ENCODE peak calls at places on chromosomes 12 and 14, in nine cellular contexts. E is IMR-90, S is astrocyte, W is pancreas, R is upper lobe of right lung, G is tibial artery, C is cardiac muscle cell, V is SK-N-SH, J is right cardiac atrium. P is an unnamed sample.

GRCh38 chr12:10753066-10753465 is 29.9 kb upstream of the YBX3 start:
- DNase-seq in E (peak), S (peak), W (no peak), R (no peak), G (no peak), C (peak), V (no peak), J (no peak), P (no peak)

GRCh38 chr12:116529048-116529447 is 30.1 kb upstream of the MAP1LC3B2 start:
- DNase-seq in E (peak), S (peak), W (peak), R (no peak), G (no peak), C (peak), V (no peak), J (no peak), P (no peak)

GRCh38 chr12:50069069-50069468 is 11.7 kb downstream of the ASIC1 start:
- DNase-seq in E (no peak), S (no peak), W (no peak), R (no peak), G (no peak), C (no peak), V (no peak), J (no peak), P (no peak)

GRCh38 chr14:101291390-101291789 is 269.9 kb upstream of the DIO3 start:
- DNase-seq in E (no peak), S (no peak), W (no peak), R (no peak), G (no peak), C (no peak), V (no peak), J (no peak), P (no peak)

GRCh38 chr12:47992776-47993175 is 11.5 kb downstream of the COL2A1 start:
- DNase-seq in E (no peak), S (no peak), W (no peak), R (no peak), G (no peak), C (no peak), V (no peak), J (no peak), P (no peak)

GRCh38 chr12:33628087-33628486 is 188.5 kb upstream of the SYT10 start:
- DNase-seq in E (no peak), S (no peak), W (no peak), R (no peak), G (no peak), C (no peak), V (no peak), J (no peak), P (no peak)

GRCh38 chr14:99242816-99243795 is 28.9 kb downstream of the BCL11B start:
- DNase-seq in E (no peak), S (no peak), W (no peak), R (no peak), G (no peak), C (no peak), V (no peak), J (no peak), P (no peak)

GRCh38 chr12:30953257-30953656 is 26.7 kb downstream of the TSPAN11 start:
- DNase-seq in E (no peak), S (no peak), W (no peak), R (peak), G (no peak), C (no peak), V (no peak), J (no peak), P (no peak)

GRCh38 chr12:5204271-5204670 is 160.6 kb downstream of the KCNA5 start:
- DNase-seq in E (no peak), S (no peak), W (no peak), R (no peak), G (no peak), C (no peak), V (no peak), J (no peak), P (peak)

GRCh38 chr12:51517800-51518199 is 73.2 kb upstream of the SCN8A start:
- DNase-seq in E (no peak), S (no peak), W (no peak), R (no peak), G (no peak), C (peak), V (no peak), J (no peak), P (peak)

DNA sequence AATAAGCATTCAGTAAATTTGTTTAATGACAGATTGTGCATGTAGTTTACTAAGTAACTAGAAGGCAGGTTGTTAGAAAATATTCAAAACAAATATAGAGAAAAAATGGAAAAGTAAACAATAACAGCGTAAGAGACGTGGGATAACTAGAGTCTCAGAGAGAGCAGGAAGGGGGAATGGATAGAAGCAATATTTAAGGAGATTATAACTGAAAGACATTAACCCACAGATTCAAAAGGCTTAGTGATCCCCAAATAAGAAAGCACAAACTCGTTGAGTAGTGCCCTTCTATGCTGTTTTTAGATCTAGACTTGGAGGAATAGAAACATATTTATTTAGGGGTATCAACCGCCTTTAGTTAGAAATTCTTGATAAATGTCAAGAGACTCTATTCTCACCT is 169.7 kb upstream of the RGS6 start:
- DNase-seq in E (no peak), S (no peak), W (no peak), R (no peak), G (no peak), C (no peak), V (no peak), J (no peak), P (no peak)
- H3K27ac ChIP-seq in E (no peak), S (no peak), W (no peak), R (no peak), G (no peak), C (no peak), V (no peak), J (no peak), P (no peak)

GRCh38 chr12:19322376-19322775 is 116.9 kb upstream of the AEBP2 start:
- DNase-seq in E (no peak), S (no peak), W (no peak), R (no peak), G (no peak), C (peak), V (no peak), J (no peak), P (no peak)

GRCh38 chr12:19323768-19324167 is 115.5 kb upstream of the AEBP2 start:
- DNase-seq in E (peak), S (no peak), W (no peak), R (no peak), G (no peak), C (no peak), V (no peak), J (no peak), P (no peak)
- H3K27ac ChIP-seq in E (no peak), S (no peak), W (no peak), R (no peak), G (no peak), C (no peak), V (no peak), J (no peak), P (no peak)

DNA sequence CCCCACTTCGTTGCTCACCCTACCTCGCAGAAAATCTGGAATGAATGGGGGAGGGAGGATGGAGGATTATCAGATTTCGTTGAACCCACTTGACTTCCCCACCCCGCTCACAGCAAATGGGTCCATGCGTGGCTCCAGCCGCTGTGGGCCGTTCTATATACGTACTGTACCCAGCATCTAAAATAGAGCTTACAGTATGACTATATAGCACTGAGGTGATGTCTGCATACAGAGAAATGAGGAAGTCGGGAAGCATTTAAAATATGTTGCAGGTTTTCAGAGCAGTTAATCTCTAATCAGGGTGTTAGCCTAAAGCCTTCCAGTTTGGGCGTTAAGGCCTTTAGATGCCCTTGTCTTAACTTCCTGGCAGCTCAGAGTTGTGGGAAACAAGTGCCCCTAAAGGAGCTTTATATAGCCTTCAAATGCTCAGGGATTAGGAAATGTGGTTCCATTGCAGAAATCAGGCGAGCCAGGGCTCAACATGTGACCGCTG is 1.4 kb downstream of the BICDL1 start:
- DNase-seq in E (no peak), S (no peak), W (no peak), R (no peak), G (no peak), C (no peak), V (no peak), J (no peak), P (no peak)
- H3K27ac ChIP-seq in E (no peak), S (no peak), W (no peak), R (no peak), G (no peak), C (no peak), V (no peak), J (no peak), P (no peak)

GRCh38 chr14:43308411-43308810 is 1198.7 kb downstream of the FSCB start:
- DNase-seq in E (no peak), S (no peak), W (no peak), R (no peak), G (no peak), C (no peak), V (no peak), J (no peak), P (no peak)
- H3K27ac ChIP-seq in E (no peak), S (no peak), W (no peak), R (no peak), G (no peak), C (no peak), V (no peak), J (no peak), P (no peak)

GRCh38 chr12:41663487-41664258 is 475.6 kb downstream of the PDZRN4 start:
- DNase-seq in E (peak), S (peak), W (no peak), R (no peak), G (no peak), C (peak), V (peak), J (no peak), P (peak)
- H3K27ac ChIP-seq in E (no peak), S (no peak), W (no peak), R (no peak), G (no peak), C (no peak), V (no peak), J (no peak), P (no peak)

GRCh38 chr12:121711925-121712461 is 559 bp upstream of the TMEM120B start:
- DNase-seq in E (no peak), S (no peak), W (peak), R (no peak), G (no peak), C (peak), V (no peak), J (peak), P (no peak)

GRCh38 chr12:121705514-121705913 is 7.0 kb upstream of the TMEM120B start:
- DNase-seq in E (no peak), S (no peak), W (no peak), R (no peak), G (no peak), C (no peak), V (no peak), J (no peak), P (no peak)

GRCh38 chr12:121712462-121713256 is at the start of gene TMEM120B:
- DNase-seq in E (peak), S (peak), W (peak), R (peak), G (peak), C (peak), V (peak), J (peak), P (peak)

GRCh38 chr12:121708313-121709063 is 4.1 kb upstream of the TMEM120B start:
- DNase-seq in E (no peak), S (no peak), W (no peak), R (no peak), G (no peak), C (no peak), V (no peak), J (peak), P (no peak)

DNA sequence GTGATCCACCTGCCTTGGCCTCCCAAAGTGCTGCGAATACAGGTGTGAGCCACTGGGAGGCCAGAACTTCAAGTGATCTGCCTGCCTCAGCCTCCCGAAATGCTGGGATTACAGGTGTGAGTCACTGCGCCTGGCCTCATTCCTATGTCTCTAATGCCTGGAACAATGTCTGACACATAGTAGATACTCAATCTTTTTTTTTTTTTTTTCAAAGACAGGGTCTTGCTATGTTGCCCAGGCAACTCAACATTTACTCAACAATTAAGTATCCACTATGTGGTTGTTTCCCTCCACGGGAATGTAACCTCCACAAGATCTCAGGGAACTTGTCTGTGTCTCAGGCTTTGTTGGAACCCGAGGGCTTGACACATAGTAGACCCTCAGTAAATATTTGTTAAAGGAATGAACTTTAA is 3.1 kb upstream of the TMEM120B start:
- DNase-seq in E (peak), S (peak), W (no peak), R (no peak), G (no peak), C (peak), V (no peak), J (peak), P (peak)
- H3K27ac ChIP-seq in E (no peak), S (peak), W (no peak), R (no peak), G (no peak), C (peak), V (no peak), J (no peak), P (peak)

P was measured in endodermal cell.